ENCODE peak calls at places on chromosome 10, in five cellular contexts. I, C, G, L and R are unnamed samples.

GRCh38 chr10:7464703-7465102 is 53.9 kb upstream of the SFMBT2 start:
- DNase-seq in I (no peak), C (no peak), G (no peak), L (no peak), R (no peak)

GRCh38 chr10:99993994-99994689 is 15.6 kb downstream of the DNMBP start:
- DNase-seq in I (peak; percentile 85), C (peak; percentile 93), G (no peak), L (peak; percentile 77), R (peak; percentile 60)

GRCh38 chr10:88926484-88927249 is 25.9 kb downstream of the ACTA2 start:
- DNase-seq in I (peak; percentile 88), C (peak; percentile 88), G (no peak), L (no peak), R (no peak)

GRCh38 chr10:91672021-91672608 is 39.2 kb upstream of the PPP1R3C start:
- DNase-seq in I (peak; percentile 75), C (peak; percentile 25), G (no peak), L (no peak), R (peak; percentile 54)

GRCh38 chr10:26407406-26407969 is 30.7 kb upstream of the APBB1IP start:
- DNase-seq in I (peak; percentile 92), C (peak; percentile 3), G (peak; percentile 29), L (no peak), R (peak; percentile 16)

GRCh38 chr10:91287912-91288311 is 67.4 kb downstream of the PCGF5 start:
- DNase-seq in I (no peak), C (no peak), G (no peak), L (no peak), R (no peak)

GRCh38 chr10:122838880-122839279 is 6.8 kb downstream of the CUZD1 start:
- DNase-seq in I (no peak), C (no peak), G (no peak), L (no peak), R (no peak)

GRCh38 chr10:51932530-51932929 is 233.1 kb upstream of the CSTF2T start:
- DNase-seq in I (no peak), C (no peak), G (no peak), L (no peak), R (no peak)

GRCh38 chr10:88032566-88032965 is 169.1 kb downstream of the PTEN start:
- DNase-seq in I (peak; percentile 81), C (peak; percentile 65), G (no peak), L (no peak), R (peak; percentile 75)

GRCh38 chr10:110137142-110137545 is 70.3 kb upstream of the MXI1 start:
- DNase-seq in I (peak; percentile 88), C (peak; percentile 77), G (peak; percentile 76), L (no peak), R (peak; percentile 79)

GRCh38 chr10:29895436-29895835 is 163.9 kb downstream of the JCAD start:
- DNase-seq in I (peak; percentile 84), C (peak; percentile 100), G (no peak), L (peak; percentile 78), R (peak; percentile 26)

GRCh38 chr10:28587970-28588290 is 55.0 kb downstream of the WAC start:
- DNase-seq in I (peak; percentile 50), C (peak; percentile 38), G (no peak), L (no peak), R (peak; percentile 21)

GRCh38 chr10:73186266-73186665 is 18.3 kb downstream of the FAM149B1 start:
- DNase-seq in I (no peak), C (no peak), G (no peak), L (no peak), R (no peak)

GRCh38 chr10:28946479-28946878 is 269.2 kb downstream of the BAMBI start:
- DNase-seq in I (peak; percentile 25), C (peak; percentile 64), G (no peak), L (no peak), R (no peak)

GRCh38 chr10:49379596-49380410 is 16.1 kb downstream of the DRGX start:
- DNase-seq in I (no peak), C (no peak), G (peak; percentile 13), L (no peak), R (peak; percentile 15)

GRCh38 chr10:43086321-43086942 is 9.6 kb downstream of the RET start:
- DNase-seq in I (no peak), C (no peak), G (no peak), L (no peak), R (no peak)

GRCh38 chr10:119375574-119376265 is 166.8 kb downstream of the RGS10 start:
- DNase-seq in I (peak; percentile 24), C (peak; percentile 9), G (no peak), L (no peak), R (peak; percentile 31)

GRCh38 chr10:77165445-77166316 is 471.9 kb downstream of the KCNMA1 start:
- DNase-seq in I (peak; percentile 77), C (peak; percentile 77), G (peak; percentile 40), L (no peak), R (peak; percentile 76)

GRCh38 chr10:31099664-31100063 is 68.0 kb upstream of the ZNF438 start:
- DNase-seq in I (no peak), C (peak; percentile 60), G (peak; percentile 6), L (no peak), R (peak; percentile 96)

GRCh38 chr10:17062493-17063487 is 66.8 kb downstream of the CUBN start:
- DNase-seq in I (peak; percentile 95), C (peak; percentile 92), G (peak; percentile 76), L (peak; percentile 76), R (peak; percentile 95)

GRCh38 chr10:7471720-7472367 is 61.0 kb upstream of the SFMBT2 start:
- DNase-seq in I (no peak), C (no peak), G (no peak), L (peak; percentile 38), R (no peak)

GRCh38 chr10:62454696-62455451 is 80.7 kb downstream of the ZNF365 start:
- DNase-seq in I (peak; percentile 78), C (peak; percentile 48), G (no peak), L (peak; percentile 73), R (peak; percentile 63)

GRCh38 chr10:116274141-116274861 is 1.3 kb upstream of the GFRA1 start:
- DNase-seq in I (peak; percentile 38), C (peak; percentile 24), G (no peak), L (no peak), R (no peak)

GRCh38 chr10:70479626-70480253 is 1.2 kb downstream of the PALD1 start:
- DNase-seq in I (no peak), C (no peak), G (no peak), L (no peak), R (no peak)

GRCh38 chr10:35552622-35553342 is 52.4 kb upstream of the GJD4 start:
- DNase-seq in I (peak; percentile 36), C (no peak), G (no peak), L (no peak), R (no peak)

GRCh38 chr10:97690138-97690537 is 3.1 kb upstream of the AVPI1 start:
- DNase-seq in I (peak; percentile 41), C (no peak), G (no peak), L (no peak), R (peak; percentile 93)

GRCh38 chr10:117656385-117657367 is 114.1 kb downstream of the EMX2 start:
- DNase-seq in I (no peak), C (no peak), G (no peak), L (no peak), R (no peak)

GRCh38 chr10:61486738-61487396 is 33.7 kb upstream of the TMEM26 start:
- DNase-seq in I (peak; percentile 19), C (peak; percentile 43), G (peak; percentile 53), L (no peak), R (peak; percentile 7)

GRCh38 chr10:91521444-91521843 is 111.3 kb downstream of the HECTD2 start:
- DNase-seq in I (peak; percentile 63), C (no peak), G (no peak), L (no peak), R (peak; percentile 66)

DNA sequence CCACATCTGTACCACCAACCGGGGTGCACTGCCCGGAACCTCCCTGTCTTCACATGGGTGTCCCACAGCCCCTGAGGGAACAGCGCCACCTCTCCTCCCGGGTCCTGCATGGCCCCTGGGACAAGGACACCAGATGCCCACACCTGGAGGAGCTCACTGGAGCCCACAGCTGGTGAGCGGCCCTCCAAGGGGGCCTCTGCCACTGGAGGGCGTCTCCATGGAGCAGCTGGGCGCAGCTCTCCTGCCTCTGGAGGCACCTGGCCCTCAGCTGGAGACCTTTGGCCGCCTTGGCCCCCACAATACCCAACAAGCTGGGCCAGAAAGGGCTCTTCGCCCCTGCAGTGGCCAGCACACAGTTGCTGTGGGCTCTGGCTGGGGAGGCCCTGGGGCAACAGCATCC is 7.3 kb upstream of the NKX6-2 start:
- DNase-seq in I (no peak), C (no peak), G (no peak), L (no peak), R (no peak)
- H3K4me3 ChIP-seq in I (no peak overlapping the region), C (no peak overlapping the region), G (no peak overlapping the region), L (no peak overlapping the region), R (no peak overlapping the region)

GRCh38 chr10:68957654-68958053 is 1.7 kb downstream of the DDX21 start:
- DNase-seq in I (peak; percentile 50), C (peak; percentile 6), G (no peak), L (no peak), R (no peak)

GRCh38 chr10:68955786-68956532 is at the start of gene DDX21:
- DNase-seq in I (peak; percentile 97), C (peak; percentile 93), G (peak; percentile 92), L (peak; percentile 93), R (peak; percentile 96)

GRCh38 chr10:68955414-68955785 is 570 bp upstream of the DDX21 start:
- DNase-seq in I (peak; percentile 66), C (no peak), G (no peak), L (no peak), R (no peak)

GRCh38 chr10:68957284-68957615 is 1.3 kb downstream of the DDX21 start:
- DNase-seq in I (no peak), C (no peak), G (peak; percentile 5), L (no peak), R (peak; percentile 2)

GRCh38 chr10:68954904-68955303 is 1.1 kb upstream of the DDX21 start:
- DNase-seq in I (no peak), C (no peak), G (no peak), L (no peak), R (no peak)
- H3K4me3 ChIP-seq in I (peak overlapping the region; percentile 82), C (peak overlapping the region; percentile 97), G (peak overlapping the region; percentile 66), L (no peak overlapping the region), R (peak overlapping the region; percentile 97)

DNA sequence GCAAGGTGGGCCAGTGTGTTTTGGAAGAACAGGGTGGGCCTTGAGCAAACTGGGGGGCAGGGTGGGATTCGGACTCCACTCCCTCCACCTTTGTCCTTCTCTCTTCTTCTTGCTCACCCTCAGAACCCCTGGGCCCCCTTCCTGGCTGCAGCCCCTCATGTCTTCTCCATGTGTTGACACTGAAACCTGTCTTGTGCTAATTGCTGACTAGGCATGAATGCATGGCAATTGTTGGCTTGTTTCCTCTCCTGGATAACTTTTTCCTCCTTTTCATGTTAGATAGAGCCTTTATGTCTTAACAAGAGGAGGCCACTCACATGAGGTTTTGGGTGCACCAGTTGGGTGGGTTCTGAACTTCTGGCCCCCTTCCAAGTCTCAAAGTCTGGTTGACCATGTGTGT is 181.6 kb upstream of the MKI67 start:
- DNase-seq in I (no peak), C (no peak), G (no peak), L (peak; percentile 32), R (no peak)
- H3K4me3 ChIP-seq in I (no peak overlapping the region), C (no peak overlapping the region), G (no peak overlapping the region), L (no peak overlapping the region), R (no peak overlapping the region)

GRCh38 chr10:60351191-60351853 is 38.4 kb downstream of the ANK3 start:
- DNase-seq in I (no peak), C (no peak), G (no peak), L (no peak), R (no peak)

GRCh38 chr10:60352105-60352504 is 37.6 kb downstream of the ANK3 start:
- DNase-seq in I (no peak), C (no peak), G (no peak), L (no peak), R (no peak)

GRCh38 chr10:60349426-60349825 is 40.2 kb downstream of the ANK3 start:
- DNase-seq in I (peak; percentile 20), C (no peak), G (no peak), L (no peak), R (no peak)

GRCh38 chr10:60348982-60349381 is 40.7 kb downstream of the ANK3 start:
- DNase-seq in I (peak; percentile 47), C (no peak), G (no peak), L (no peak), R (no peak)

GRCh38 chr10:60350400-60350799 is 39.3 kb downstream of the ANK3 start:
- DNase-seq in I (no peak), C (peak; percentile 45), G (no peak), L (no peak), R (no peak)
- H3K4me3 ChIP-seq in I (no peak overlapping the region), C (no peak overlapping the region), G (no peak overlapping the region), L (no peak overlapping the region), R (no peak overlapping the region)